ENCODE peak calls at places on chromosomes 4 and X, in seven cellular contexts. L is lower lobe of right lung, M is GM10248, B is Panc1, G is fibroblast of mammary gland, R is brain microvascular endothelial cell, Q is neural progenitor cell. J is an unnamed sample.

GRCh38 chr4:41692717-41693345 is 55.7 kb downstream of the PHOX2B start:
- DNase-seq in B (peak), M (peak), G (peak), R (peak), L (peak), Q (peak), J (peak)

GRCh38 chrX:132090370-132091152 is 37.3 kb downstream of the FRMD7 start:
- DNase-seq in R (no peak), B (no peak), M (no peak), Q (no peak), G (no peak), L (no peak), J (no peak)

GRCh38 chrX:149392896-149393295 is 112.2 kb downstream of the IDS start:
- DNase-seq in Q (no peak), G (no peak), B (no peak), M (no peak), R (no peak), L (no peak), J (no peak)

GRCh38 chr4:139506774-139507173 is 49.2 kb downstream of the SETD7 start:
- DNase-seq in Q (no peak), G (no peak), L (no peak), R (no peak), B (no peak), M (no peak), J (no peak)

GRCh38 chr4:28313729-28314713 is 1453.4 kb downstream of the STIM2 start:
- DNase-seq in B (no peak), R (no peak), L (no peak), G (no peak), M (no peak), Q (no peak), J (no peak)

GRCh38 chr4:137359691-137360315 is 172.5 kb downstream of the PCDH18 start:
- DNase-seq in G (peak), B (no peak), Q (no peak), M (no peak), R (no peak), L (no peak), J (no peak)

GRCh38 chrX:131812847-131813825 is 210.0 kb upstream of the STK26 start:
- DNase-seq in R (peak), Q (no peak), L (no peak), B (no peak), G (peak), M (peak), J (peak)

GRCh38 chr4:3201718-3202702 is 46.9 kb upstream of the MSANTD1 start:
- DNase-seq in L (no peak), Q (no peak), B (no peak), R (peak), M (peak), G (peak), J (peak)

GRCh38 chr4:98688416-98689290 is 30.2 kb upstream of the TSPAN5 start:
- DNase-seq in L (no peak), G (peak), B (peak), R (peak), M (no peak), Q (peak), J (no peak)

GRCh38 chrX:53272808-53273337 is 8.5 kb downstream of the IQSEC2 start:
- DNase-seq in M (no peak), R (no peak), B (no peak), G (no peak), Q (no peak), L (no peak), J (no peak)

GRCh38 chr4:180521181-180521580 is 1722.0 kb upstream of the TENM3 start:
- DNase-seq in G (no peak), R (no peak), Q (no peak), B (no peak), M (no peak), L (no peak), J (no peak)

GRCh38 chr4:139458999-139459398 is 5.1 kb downstream of the RAB33B start:
- DNase-seq in R (no peak), B (no peak), G (peak), Q (no peak), M (no peak), L (no peak), J (no peak)

GRCh38 chr4:77202491-77202890 is 45.5 kb downstream of the CCNG2 start:
- DNase-seq in M (no peak), L (no peak), R (no peak), Q (no peak), B (no peak), G (no peak), J (no peak)

GRCh38 chr4:77201343-77201742 is 44.3 kb downstream of the CCNG2 start:
- DNase-seq in M (no peak), R (peak), Q (no peak), G (peak), L (no peak), B (no peak), J (no peak)

GRCh38 chr4:77201857-77202256 is 44.9 kb downstream of the CCNG2 start:
- DNase-seq in L (no peak), R (no peak), B (no peak), M (no peak), G (no peak), Q (no peak), J (no peak)

GRCh38 chr4:77199701-77200100 is 42.7 kb downstream of the CCNG2 start:
- DNase-seq in R (no peak), M (no peak), G (no peak), Q (no peak), B (no peak), L (no peak), J (no peak)

DNA sequence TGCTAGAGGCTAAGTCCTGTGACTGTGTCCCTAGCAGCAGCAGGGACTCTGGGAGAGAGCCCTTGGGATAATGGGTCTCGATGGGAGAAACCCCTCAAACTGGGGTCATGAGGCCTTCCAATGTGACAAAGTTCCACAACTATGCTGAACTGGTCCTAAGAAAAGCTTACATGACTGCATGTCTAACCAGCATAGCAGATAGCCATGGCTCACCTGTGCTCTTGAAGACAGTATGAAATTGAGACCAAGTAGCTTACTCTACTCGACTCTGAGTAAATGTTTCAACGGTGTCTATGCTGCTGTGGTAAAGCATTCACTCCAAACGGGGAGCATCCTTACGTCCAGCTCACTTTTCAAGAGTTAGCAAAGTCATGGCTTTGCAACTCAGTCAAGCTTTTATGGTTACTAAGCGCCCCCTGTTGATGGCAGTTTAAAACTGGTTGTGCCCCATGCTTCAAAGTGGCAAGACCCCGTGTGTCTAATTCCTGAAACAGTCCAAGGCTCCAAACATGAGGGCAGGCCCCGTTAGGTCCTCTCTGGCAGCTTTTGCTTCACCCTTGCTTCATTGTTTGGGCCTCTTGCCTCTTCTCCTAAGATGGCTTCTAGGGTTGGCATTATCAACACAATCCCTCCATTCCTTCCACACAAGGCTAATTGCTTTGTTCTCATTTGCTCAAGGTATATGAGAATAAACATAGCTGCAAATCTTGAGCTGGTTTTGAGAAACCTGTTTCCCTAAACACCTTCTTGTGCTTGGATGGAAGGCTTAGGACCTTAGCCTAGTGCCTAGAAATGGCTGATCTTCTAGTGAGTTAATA is 46.6 kb downstream of the CCNG2 start:
- DNase-seq in M (peak), G (peak), L (no peak), B (peak), Q (peak), R (peak), J (peak)
- TF ChIP-seq CTCF in M (peak), G (peak), L (peak), B (peak), Q (peak), R (peak), J (peak)

GRCh38 chrX:126376465-126376864 is 176.1 kb downstream of the DCAF12L1 start:
- DNase-seq in M (no peak), G (no peak), L (no peak), Q (no peak), R (no peak), B (no peak), J (no peak)
- TF ChIP-seq CTCF in M (no peak), G (no peak), L (no peak), Q (no peak), R (no peak), B (no peak), J (no peak)

GRCh38 chrX:19655032-19655431 is 139.7 kb upstream of the MAP3K15 start:
- DNase-seq in B (no peak), M (no peak), G (no peak), Q (no peak), L (no peak), R (no peak), J (no peak)

GRCh38 chrX:19661977-19662376 is 146.7 kb upstream of the MAP3K15 start:
- DNase-seq in R (no peak), B (no peak), L (no peak), M (no peak), G (peak), Q (no peak), J (no peak)

GRCh38 chrX:19658030-19658429 is 142.7 kb upstream of the MAP3K15 start:
- DNase-seq in R (no peak), M (no peak), L (no peak), G (peak), Q (no peak), B (no peak), J (no peak)

GRCh38 chrX:19660604-19661003 is 145.3 kb upstream of the MAP3K15 start:
- DNase-seq in Q (no peak), L (no peak), B (no peak), G (peak), M (no peak), R (no peak), J (no peak)

GRCh38 chrX:19659929-19660328 is 144.6 kb upstream of the MAP3K15 start:
- DNase-seq in R (no peak), L (no peak), G (peak), Q (no peak), B (no peak), M (no peak), J (no peak)
- TF ChIP-seq CTCF in R (peak), L (no peak), G (peak), Q (no peak), B (no peak), M (no peak), J (no peak)

GRCh38 chr4:127622923-127623754 is 9.6 kb upstream of the INTU start:
- DNase-seq in Q (peak), L (peak), R (peak), G (peak), M (no peak), B (no peak), J (no peak)
- TF ChIP-seq CTCF in Q (peak), L (peak), R (peak), G (peak), M (no peak), B (peak), J (no peak)

DNA sequence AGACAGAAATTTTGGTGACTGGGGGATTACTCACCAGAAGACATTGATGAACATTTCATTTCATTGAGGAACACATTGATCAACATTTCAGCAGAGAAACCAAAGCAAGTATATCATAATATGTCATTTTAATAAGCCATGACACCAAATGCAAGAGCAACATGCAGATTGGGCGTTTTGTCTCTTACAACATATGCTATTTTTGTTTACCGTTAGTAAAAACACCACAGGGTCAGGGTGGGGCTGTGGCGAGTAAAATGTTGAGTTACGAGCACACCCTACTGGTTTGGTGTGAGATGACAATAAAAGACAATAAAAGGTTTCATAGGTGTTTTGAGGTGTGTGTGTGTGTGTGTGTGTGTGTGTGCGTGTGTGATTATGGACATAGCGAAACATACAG is 294.5 kb downstream of the PDGFC start:
- DNase-seq in Q (peak), M (peak), L (no peak), G (peak), R (peak), B (peak), J (peak)
- TF ChIP-seq CTCF in Q (peak), M (no peak), L (no peak), G (peak), R (peak), B (peak), J (peak)

GRCh38 chr4:171186700-171187099 is 626.5 kb upstream of the GALNTL6 start:
- DNase-seq in G (no peak), L (no peak), B (no peak), R (no peak), Q (peak), M (no peak), J (peak)
- TF ChIP-seq CTCF in G (no peak), L (no peak), B (no peak), R (no peak), Q (no peak), M (no peak), J (peak)

DNA sequence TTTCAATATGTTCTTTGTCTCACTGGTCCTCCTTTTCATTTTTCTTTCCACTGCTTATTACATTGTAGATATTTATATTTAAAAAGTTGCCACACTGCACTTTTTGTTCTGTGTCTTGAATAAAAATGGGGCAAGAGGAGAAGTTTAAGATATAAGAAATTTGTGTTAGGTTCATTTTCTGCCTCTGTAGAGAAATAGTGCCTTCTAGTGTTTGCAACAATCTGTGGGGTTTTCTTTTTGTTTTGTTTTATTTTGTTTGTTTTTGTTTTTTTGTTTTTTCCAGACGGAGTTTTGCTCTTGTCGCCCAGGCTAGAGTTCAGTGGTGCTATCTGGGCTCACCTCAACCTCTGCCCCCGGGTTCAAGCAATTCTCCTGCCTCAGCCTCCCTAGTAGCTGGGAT is 20.1 kb upstream of the SMIM14 start:
- DNase-seq in G (peak), L (no peak), M (no peak), B (no peak), R (no peak), Q (no peak), J (no peak)
- TF ChIP-seq CTCF in G (peak), L (no peak), M (peak), B (peak), R (peak), Q (peak), J (no peak)

J was measured in GM12865.